ENCODE peak calls at places on chromosomes 11 and 22, in eight cellular contexts. G is HFF-Myc, O is IMR-90, J is MCF 10A, B is left ventricle myocardium inferior, Y is mammary epithelial cell, L is DND-41, X is H9. T is an unnamed sample.

GRCh38 chr11:95229199-95230053 is 1.6 kb downstream of the SESN3 start:
- DNase-seq in G (no peak), O (peak; percentile 13), J (peak; percentile 9), B (no peak), Y (peak; percentile 48), L (no peak), X (no peak), T (no peak)

GRCh38 chr11:12284321-12285050 is 92.9 kb upstream of the PARVA start:
- DNase-seq in G (peak; percentile 50), O (peak; percentile 70), J (peak; percentile 17), B (no peak), Y (no peak), L (no peak), X (peak; percentile 14), T (no peak)

GRCh38 chr11:10026514-10026913 is 267.5 kb downstream of the SBF2 start:
- DNase-seq in G (peak; percentile 6), O (peak; percentile 77), J (peak; percentile 8), B (no peak), Y (no peak), L (no peak), X (no peak), T (no peak)

GRCh38 chr11:353315-353857 is 15.9 kb upstream of the B4GALNT4 start:
- DNase-seq in G (peak; percentile 54), O (peak; percentile 77), J (peak; percentile 57), B (peak; percentile 88), Y (no peak), L (no peak), X (peak; percentile 63), T (no peak)

GRCh38 chr11:100823360-100823759 is 136.3 kb downstream of the ARHGAP42 start:
- DNase-seq in G (no peak), O (peak; percentile 36), J (peak; percentile 18), B (no peak), Y (no peak), L (no peak), X (no peak), T (no peak)

GRCh38 chr11:116513894-116514293 is 258.9 kb downstream of the BUD13 start:
- DNase-seq in G (peak; percentile 4), O (peak; percentile 28), J (peak; percentile 70), B (peak; percentile 21), Y (no peak), L (peak; percentile 20), X (peak; percentile 75), T (no peak)

GRCh38 chr11:28899706-28900105 is 791.5 kb downstream of the METTL15 start:
- DNase-seq in G (no peak), O (peak; percentile 12), J (no peak), B (no peak), Y (no peak), L (no peak), X (no peak), T (no peak)

GRCh38 chr22:29073618-29074275 is 912 bp downstream of the KREMEN1 start:
- DNase-seq in G (no peak), O (no peak), J (no peak), B (peak; percentile 53), Y (no peak), L (peak; percentile 50), X (peak; percentile 70), T (no peak)

GRCh38 chr11:3964935-3965511 is 109.6 kb downstream of the STIM1 start:
- DNase-seq in G (no peak), O (no peak), J (no peak), B (no peak), Y (no peak), L (no peak), X (no peak), T (no peak)

GRCh38 chr22:50712341-50713007 is 25.5 kb upstream of the ACR start:
- DNase-seq in G (no peak), O (no peak), J (no peak), B (peak; percentile 12), Y (no peak), L (no peak), X (no peak), T (no peak)

GRCh38 chr11:65981972-65982823 is 19.8 kb downstream of the EIF1AD start:
- DNase-seq in G (no peak), O (no peak), J (no peak), B (no peak), Y (no peak), L (no peak), X (no peak), T (no peak)

GRCh38 chr22:38906024-38906423 is 34.0 kb upstream of the CBX6 start:
- DNase-seq in G (no peak), O (no peak), J (no peak), B (no peak), Y (no peak), L (no peak), X (no peak), T (no peak)

GRCh38 chr11:126307706-126308105 is 3.8 kb downstream of the DCPS start:
- DNase-seq in G (no peak), O (peak; percentile 58), J (peak; percentile 45), B (no peak), Y (peak; percentile 37), L (peak; percentile 60), X (peak; percentile 52), T (no peak)

GRCh38 chr11:67398661-67399563 is 2.7 kb downstream of the PPP1CA start:
- DNase-seq in G (no peak), O (no peak), J (no peak), B (no peak), Y (no peak), L (no peak), X (no peak), T (no peak)

GRCh38 chr11:67404515-67405195 is 772 bp downstream of the TBC1D10C start:
- DNase-seq in G (no peak), O (no peak), J (no peak), B (no peak), Y (no peak), L (peak; percentile 65), X (no peak), T (no peak)

GRCh38 chr11:67400251-67400941 is 1.3 kb downstream of the PPP1CA start:
- DNase-seq in G (no peak), O (no peak), J (no peak), B (no peak), Y (no peak), L (no peak), X (no peak), T (no peak)

GRCh38 chr11:67400942-67401494 is 640 bp downstream of the PPP1CA start:
- DNase-seq in G (no peak), O (no peak), J (no peak), B (no peak), Y (no peak), L (peak; percentile 57), X (no peak), T (no peak)

DNA sequence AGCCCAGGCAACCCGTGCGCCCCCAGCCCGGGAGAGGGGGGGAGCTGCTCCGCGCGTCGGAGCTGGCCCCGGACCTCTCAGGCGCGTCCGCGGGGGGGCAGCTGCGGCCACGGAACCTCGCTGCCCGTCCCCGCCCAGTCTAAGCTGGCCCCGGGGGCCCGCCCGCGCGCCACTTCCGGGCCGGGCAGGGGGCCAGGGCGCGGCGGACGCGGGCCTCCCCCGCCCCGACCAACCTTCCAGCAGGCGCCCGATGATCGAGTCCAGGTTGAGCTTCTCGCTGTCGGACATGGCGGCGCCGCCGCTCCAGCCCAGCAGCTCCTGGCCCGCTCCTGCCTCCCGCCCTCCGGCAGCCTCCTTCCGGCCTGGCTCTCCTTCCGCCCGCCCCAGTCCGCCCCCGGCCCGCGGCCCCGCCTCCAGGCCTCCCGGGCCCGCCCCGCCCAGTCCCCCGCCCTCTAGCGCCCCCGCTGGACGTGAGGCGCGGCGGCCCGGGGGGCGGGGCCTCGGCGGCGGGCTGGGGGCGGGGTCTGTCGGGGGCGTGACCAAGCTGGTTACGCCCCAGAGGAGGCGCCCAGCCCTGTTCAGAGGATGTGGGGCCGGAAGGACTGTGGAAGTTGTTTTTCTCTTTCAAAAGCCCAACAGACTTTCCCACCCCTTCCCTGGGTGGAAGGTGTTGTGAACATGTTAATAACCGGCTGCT is at the start of gene PPP1CA:
- DNase-seq in G (peak; percentile 59), O (peak; percentile 79), J (peak; percentile 84), B (peak; percentile 92), Y (peak; percentile 81), L (peak; percentile 90), X (peak; percentile 91), T (peak; percentile 92)
- TF ChIP-seq CTCF in G (no peak), O (peak; percentile 36), J (peak; percentile 35), B (peak; percentile 79), Y (peak; percentile 29), L (peak; percentile 43), X (peak; percentile 62), T (no peak)

GRCh38 chr11:124961972-124962609 is 8.1 kb downstream of the CCDC15 start:
- DNase-seq in G (peak; percentile 75), O (peak; percentile 85), J (peak; percentile 85), B (no peak), Y (peak; percentile 67), L (peak; percentile 24), X (no peak), T (no peak)
- TF ChIP-seq CTCF in G (peak; percentile 61), O (peak; percentile 91), J (peak; percentile 69), B (peak; percentile 78), Y (peak; percentile 76), L (peak; percentile 88), X (peak; percentile 77), T (peak; percentile 82)

DNA sequence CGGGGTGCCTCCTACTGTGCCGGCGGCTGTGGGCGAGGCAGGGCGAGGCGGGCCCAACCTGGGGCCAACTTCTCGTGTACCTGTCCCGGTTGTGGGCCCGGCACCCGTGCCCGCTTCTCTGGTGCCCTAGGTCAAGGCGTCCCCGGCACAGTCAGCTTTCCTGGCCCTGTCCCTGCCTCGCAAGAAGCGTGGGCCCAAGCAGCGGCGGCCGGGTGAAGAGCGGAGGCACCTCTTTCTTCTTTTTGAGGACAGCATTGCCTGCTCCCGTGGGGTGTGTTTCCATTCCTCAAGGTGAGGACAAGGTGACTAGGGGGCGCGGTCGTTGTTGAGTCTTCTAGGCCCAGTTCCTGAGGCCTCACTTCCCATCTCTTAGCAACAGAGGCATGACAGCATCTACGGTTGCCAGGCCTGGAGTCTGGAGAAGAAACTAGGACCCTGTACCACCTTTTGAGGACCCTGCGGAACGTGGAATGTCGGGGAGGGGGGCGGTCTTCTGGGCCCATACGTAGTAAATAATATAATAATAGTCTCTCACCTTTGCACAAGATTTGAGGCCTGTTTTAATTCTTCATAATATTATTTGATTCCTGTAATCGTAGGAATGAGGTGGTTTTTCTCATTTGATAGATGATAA is 418 bp downstream of the ACO2 start:
- DNase-seq in G (no peak), O (no peak), J (no peak), B (peak; percentile 41), Y (no peak), L (no peak), X (no peak), T (no peak)
- TF ChIP-seq CTCF in G (no peak), O (no peak), J (no peak), B (no peak), Y (no peak), L (no peak), X (no peak), T (no peak)

GRCh38 chr22:36324414-36324813 is 63.4 kb downstream of the MYH9 start:
- DNase-seq in G (no peak), O (no peak), J (no peak), B (no peak), Y (no peak), L (no peak), X (no peak), T (no peak)

GRCh38 chr22:36325163-36326031 is 62.4 kb downstream of the MYH9 start:
- DNase-seq in G (no peak), O (peak; percentile 86), J (peak; percentile 98), B (no peak), Y (peak; percentile 89), L (no peak), X (no peak), T (no peak)

GRCh38 chr22:36328635-36329216 is 59.0 kb downstream of the MYH9 start:
- DNase-seq in G (peak; percentile 79), O (peak; percentile 96), J (peak; percentile 87), B (peak; percentile 63), Y (peak; percentile 89), L (no peak), X (no peak), T (no peak)

GRCh38 chr22:36327922-36328551 is 59.7 kb downstream of the MYH9 start:
- DNase-seq in G (no peak), O (peak; percentile 78), J (no peak), B (peak; percentile 56), Y (no peak), L (no peak), X (no peak), T (no peak)

GRCh38 chr22:36326178-36327161 is 61.3 kb downstream of the MYH9 start:
- DNase-seq in G (no peak), O (no peak), J (no peak), B (no peak), Y (no peak), L (no peak), X (no peak), T (no peak)
- TF ChIP-seq CTCF in G (no peak), O (no peak), J (no peak), B (peak; percentile 24), Y (no peak), L (no peak), X (no peak), T (no peak)

T was measured in CD4-positive, alpha-beta T cell.